ENCODE peak calls at places on chromosomes 3 and 15, in six cellular contexts. H is body of pancreas, V is GM23248, M is right lobe of liver, Z is upper lobe of right lung, D is tibial artery. A is an unnamed sample.
A peak's percentile ranks its signal among the peaks of the same experiment; 100 is the strongest.

GRCh38 chr15:40498418-40498817 is 27.6 kb downstream of the CHST14 start:
- DNase-seq in H (no peak), V (peak; percentile 64), M (no peak), Z (no peak), D (no peak), A (no peak)

GRCh38 chr15:76871930-76872329 is 33.2 kb downstream of the SCAPER start:
- DNase-seq in H (no peak), V (no peak), M (no peak), Z (no peak), D (no peak), A (no peak)

GRCh38 chr3:118636841-118637240 is 397.8 kb downstream of the IGSF11 start:
- DNase-seq in H (no peak), V (peak; percentile 13), M (no peak), Z (no peak), D (no peak), A (no peak)

GRCh38 chr15:63463030-63463429 is 41.4 kb upstream of the USP3 start:
- DNase-seq in H (no peak), V (no peak), M (no peak), Z (no peak), D (no peak), A (no peak)

GRCh38 chr3:22089284-22089683 is 338.3 kb upstream of the ZNF385D start:
- DNase-seq in H (peak; percentile 26), V (peak; percentile 33), M (peak; percentile 61), Z (no peak), D (no peak), A (peak; percentile 22)

GRCh38 chr15:70034141-70034540 is 63.6 kb downstream of the TLE3 start:
- DNase-seq in H (no peak), V (no peak), M (no peak), Z (peak; percentile 59), D (peak; percentile 53), A (no peak)

GRCh38 chr3:98994128-98994762 is 92.8 kb upstream of the DCBLD2 start:
- DNase-seq in H (no peak), V (peak; percentile 74), M (no peak), Z (no peak), D (no peak), A (peak; percentile 4)

GRCh38 chr15:43901485-43901884 is 74.7 kb downstream of the WDR76 start:
- DNase-seq in H (no peak), V (peak; percentile 33), M (no peak), Z (no peak), D (no peak), A (no peak)

GRCh38 chr3:79018671-79019136 is 749.1 kb downstream of the ROBO1 start:
- DNase-seq in H (peak; percentile 16), V (peak; percentile 91), M (peak; percentile 59), Z (peak; percentile 78), D (peak; percentile 79), A (peak; percentile 20)

GRCh38 chr15:51524376-51524775 is 98.2 kb downstream of the DMXL2 start:
- DNase-seq in H (no peak), V (no peak), M (no peak), Z (no peak), D (no peak), A (no peak)

GRCh38 chr3:8652323-8652987 is 7.9 kb upstream of the SSUH2 start:
- DNase-seq in H (no peak), V (no peak), M (no peak), Z (no peak), D (no peak), A (no peak)

GRCh38 chr15:80694624-80695098 is 449 bp upstream of the ABHD17C start:
- DNase-seq in H (peak; percentile 47), V (peak; percentile 64), M (peak; percentile 63), Z (peak; percentile 74), D (no peak), A (no peak)

GRCh38 chr15:98888839-98889479 is 118.6 kb downstream of the PGPEP1L start:
- DNase-seq in H (no peak), V (peak; percentile 70), M (no peak), Z (no peak), D (no peak), A (no peak)

GRCh38 chr15:98923159-98923558 is 84.4 kb downstream of the PGPEP1L start:
- DNase-seq in H (peak; percentile 42), V (no peak), M (peak; percentile 62), Z (no peak), D (peak; percentile 62), A (no peak)

GRCh38 chr15:58360421-58361090 is 71.2 kb upstream of the LIPC start:
- DNase-seq in H (no peak), V (no peak), M (no peak), Z (no peak), D (no peak), A (no peak)

GRCh38 chr15:57697588-57697987 is 8.9 kb upstream of the POLR2M start:
- DNase-seq in H (no peak), V (peak; percentile 50), M (no peak), Z (no peak), D (peak; percentile 81), A (no peak)

GRCh38 chr15:59274126-59274970 is 67.7 kb downstream of the LDHAL6B start:
- DNase-seq in H (no peak), V (peak; percentile 71), M (no peak), Z (no peak), D (no peak), A (no peak)

GRCh38 chr3:67109651-67110204 is 111.6 kb downstream of the KBTBD8 start:
- DNase-seq in H (no peak), V (peak; percentile 82), M (no peak), Z (no peak), D (no peak), A (peak; percentile 22)

GRCh38 chr3:71658131-71658530 is 67.1 kb downstream of the EIF4E3 start:
- DNase-seq in H (peak; percentile 94), V (peak; percentile 9), M (peak; percentile 85), Z (peak; percentile 93), D (peak; percentile 94), A (no peak)

GRCh38 chr3:154766765-154767503 is 313.2 kb upstream of the MME start:
- DNase-seq in H (no peak), V (no peak), M (peak; percentile 47), Z (no peak), D (no peak), A (no peak)

GRCh38 chr15:92601940-92602593 is 53.5 kb downstream of the FAM174B start:
- DNase-seq in H (no peak), V (no peak), M (no peak), Z (no peak), D (peak; percentile 35), A (no peak)

GRCh38 chr3:37993067-37993809 is 2.7 kb downstream of the VILL start:
- DNase-seq in H (peak; percentile 8), V (no peak), M (peak; percentile 18), Z (no peak), D (peak; percentile 11), A (no peak)

GRCh38 chr3:37994639-37994972 is 4.0 kb downstream of the VILL start:
- DNase-seq in H (no peak), V (no peak), M (no peak), Z (no peak), D (no peak), A (no peak)

GRCh38 chr3:37992271-37993066 is 1.9 kb downstream of the VILL start:
- DNase-seq in H (peak; percentile 20), V (no peak), M (peak; percentile 27), Z (peak; percentile 61), D (peak; percentile 51), A (no peak)

GRCh38 chr3:37995652-37996641 is 5.4 kb downstream of the VILL start:
- DNase-seq in H (peak; percentile 10), V (no peak), M (peak; percentile 25), Z (peak; percentile 33), D (no peak), A (no peak)

DNA sequence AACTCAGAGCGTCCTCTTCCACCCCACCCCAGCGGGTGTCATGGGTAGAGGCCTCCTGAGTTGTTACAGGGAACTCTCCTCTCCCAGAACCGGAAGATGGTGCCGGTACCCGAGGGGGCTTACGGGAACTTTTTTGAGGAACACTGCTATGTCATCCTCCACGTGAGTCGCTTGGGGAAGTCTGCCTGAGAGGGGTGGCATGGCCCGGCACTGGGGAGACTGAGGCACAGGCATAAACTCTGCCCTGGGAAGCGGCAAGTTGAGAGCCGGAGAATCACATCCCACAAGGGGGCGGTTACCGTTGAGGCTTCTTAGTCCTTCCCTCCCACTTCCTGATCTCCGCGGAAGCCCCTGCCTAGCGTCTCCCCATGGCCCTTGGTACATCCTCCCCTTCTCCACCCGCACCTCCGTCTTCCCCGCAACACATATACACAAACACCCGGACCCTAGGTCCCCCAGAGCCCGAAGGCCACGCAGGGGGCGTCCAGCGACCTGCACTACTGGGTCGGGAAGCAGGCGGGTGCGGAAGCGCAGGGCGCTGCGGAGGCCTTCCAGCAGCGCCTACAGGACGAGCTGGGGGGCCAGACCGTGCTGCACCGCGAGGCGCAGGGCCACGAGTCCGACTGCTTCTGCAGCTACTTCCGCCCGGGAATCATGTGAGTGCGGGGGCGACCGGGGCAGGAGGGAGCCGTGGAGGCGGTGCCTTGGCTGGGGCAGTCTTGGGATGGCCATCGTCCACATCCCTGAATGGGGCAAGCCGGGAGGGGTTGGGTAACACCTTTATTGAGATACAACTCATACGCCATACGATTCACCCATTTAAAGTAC is 3.4 kb downstream of the VILL start:
- DNase-seq in H (peak; percentile 42), V (peak; percentile 92), M (peak; percentile 86), Z (peak; percentile 95), D (peak; percentile 92), A (no peak)
- H3K4me1 ChIP-seq in H (peaks cover 23% of the 10 kb centered on the region), V (peaks cover 10% of the 10 kb centered on the region), M (no peaks in the 10 kb centered on the region), Z (peaks cover 17% of the 10 kb centered on the region), D (peaks cover 15% of the 10 kb centered on the region), A (peaks cover 8% of the 10 kb centered on the region)

GRCh38 chr3:184508938-184509337 is 52.6 kb upstream of the EPHB3 start:
- DNase-seq in H (no peak), V (no peak), M (no peak), Z (no peak), D (no peak), A (no peak)

GRCh38 chr3:184513276-184514150 is 48.1 kb upstream of the EPHB3 start:
- DNase-seq in H (peak; percentile 87), V (peak; percentile 87), M (peak; percentile 87), Z (peak; percentile 90), D (peak; percentile 87), A (peak; percentile 80)

GRCh38 chr3:184512621-184513020 is 49.0 kb upstream of the EPHB3 start:
- DNase-seq in H (no peak), V (no peak), M (no peak), Z (no peak), D (no peak), A (no peak)

GRCh38 chr3:184514151-184514490 is 47.5 kb upstream of the EPHB3 start:
- DNase-seq in H (no peak), V (no peak), M (no peak), Z (no peak), D (no peak), A (no peak)

GRCh38 chr3:184511741-184512140 is 49.8 kb upstream of the EPHB3 start:
- DNase-seq in H (no peak), V (no peak), M (no peak), Z (no peak), D (no peak), A (no peak)
- H3K27me3 ChIP-seq in H (no peaks in the 10 kb centered on the region), V (peaks cover 32% of the 10 kb centered on the region), M (no peaks in the 10 kb centered on the region), Z (peaks cover 42% of the 10 kb centered on the region), D (peaks cover 59% of the 10 kb centered on the region), A (peaks cover 11% of the 10 kb centered on the region)

GRCh38 chr15:42152196-42152920 is 4.1 kb downstream of the PLA2G4F start:
- DNase-seq in H (no peak), V (peak; percentile 55), M (no peak), Z (peak; percentile 87), D (peak; percentile 71), A (no peak)
- H3K27ac ChIP-seq in H (no peak overlapping the region), V (no peak overlapping the region), M (no peak overlapping the region), Z (peak overlapping the region; percentile 65), D (no peak overlapping the region), A (no peak overlapping the region)

GRCh38 chr3:12982619-12983101 is 90.6 kb downstream of the IQSEC1 start:
- DNase-seq in H (no peak), V (no peak), M (no peak), Z (no peak), D (no peak), A (no peak)
- H3K4me1 ChIP-seq in H (peaks cover 30% of the 10 kb centered on the region), V (no peaks in the 10 kb centered on the region), M (no peaks in the 10 kb centered on the region), Z (no peaks in the 10 kb centered on the region), D (no peaks in the 10 kb centered on the region), A (peaks cover 13% of the 10 kb centered on the region)